ENCODE peak calls at places on chromosomes 3 and 15, in ten cellular contexts. E is GM23338, T is right atrium auricular region, C is psoas muscle, P is A549, Z is IMR-90, L is cardiac muscle cell, J is esophagus squamous epithelium, I is Panc1, M is H9. G is an unnamed sample.

GRCh38 chr3:184578218-184578617 is 16.6 kb downstream of the EPHB3 start:
- DNase-seq in E (no peak), T (no peak), C (no peak), P (no peak), Z (no peak), L (no peak), J (no peak), I (no peak), M (no peak), G (no peak)

GRCh38 chr15:74303741-74304309 is 63.6 kb downstream of the CYP11A1 start:
- DNase-seq in E (peak), T (no peak), C (no peak), P (no peak), Z (no peak), L (no peak), J (no peak), I (no peak), M (no peak), G (no peak)

GRCh38 chr3:136989781-136990524 is 32.2 kb downstream of the IL20RB start:
- DNase-seq in E (no peak), T (no peak), C (no peak), P (no peak), Z (no peak), L (no peak), J (no peak), I (no peak), M (no peak), G (no peak)

GRCh38 chr15:74519311-74519710 is 21.7 kb upstream of the ARID3B start:
- DNase-seq in E (no peak), T (no peak), C (no peak), P (no peak), Z (peak), L (peak), J (no peak), I (no peak), M (no peak), G (no peak)

GRCh38 chr3:14552041-14552648 is 12.0 kb upstream of the GRIP2 start:
- DNase-seq in E (no peak), T (no peak), C (no peak), P (no peak), Z (no peak), L (no peak), J (no peak), I (no peak), M (no peak), G (no peak)

GRCh38 chr3:64187065-64187959 is 38.0 kb downstream of the PRICKLE2 start:
- DNase-seq in E (no peak), T (peak), C (peak), P (peak), Z (peak), L (peak), J (no peak), I (peak), M (no peak), G (no peak)

GRCh38 chr15:88708256-88709054 is 69.6 kb downstream of the ISG20 start:
- DNase-seq in E (no peak), T (peak), C (peak), P (no peak), Z (no peak), L (peak), J (no peak), I (no peak), M (no peak), G (no peak)

GRCh38 chr3:190155752-190156151 is 35.1 kb upstream of the P3H2 start:
- DNase-seq in E (no peak), T (no peak), C (no peak), P (no peak), Z (no peak), L (no peak), J (no peak), I (no peak), M (no peak), G (no peak)

GRCh38 chr3:38031022-38031994 is 1.9 kb upstream of the PLCD1 start:
- DNase-seq in E (no peak), T (no peak), C (peak), P (peak), Z (no peak), L (peak), J (no peak), I (no peak), M (no peak), G (peak)

GRCh38 chr15:62783303-62783957 is 259.1 kb upstream of the TPM1 start:
- DNase-seq in E (no peak), T (no peak), C (no peak), P (peak), Z (peak), L (peak), J (no peak), I (no peak), M (no peak), G (no peak)

GRCh38 chr15:73746288-73746687 is 6.9 kb downstream of the INSYN1 start:
- DNase-seq in E (no peak), T (no peak), C (no peak), P (no peak), Z (no peak), L (no peak), J (no peak), I (no peak), M (no peak), G (no peak)

GRCh38 chr3:99637381-99638111 is 848 bp upstream of the COL8A1 start:
- DNase-seq in E (peak), T (peak), C (no peak), P (no peak), Z (peak), L (peak), J (no peak), I (peak), M (no peak), G (no peak)

GRCh38 chr15:63313866-63314265 is 36.5 kb downstream of the APH1B start:
- DNase-seq in E (no peak), T (no peak), C (no peak), P (no peak), Z (no peak), L (no peak), J (no peak), I (no peak), M (no peak), G (no peak)

GRCh38 chr15:42457445-42458442 is 33.2 kb downstream of the ZNF106 start:
- DNase-seq in E (peak), T (peak), C (peak), P (no peak), Z (peak), L (peak), J (no peak), I (no peak), M (peak), G (peak)

GRCh38 chr3:30677347-30677685 is 70.9 kb downstream of the TGFBR2 start:
- DNase-seq in E (no peak), T (no peak), C (no peak), P (no peak), Z (no peak), L (no peak), J (no peak), I (no peak), M (no peak), G (no peak)

GRCh38 chr3:30496496-30496966 is 109.9 kb upstream of the TGFBR2 start:
- DNase-seq in E (no peak), T (peak), C (peak), P (no peak), Z (peak), L (peak), J (no peak), I (no peak), M (no peak), G (no peak)

GRCh38 chr3:102092617-102093466 is 243.5 kb downstream of the NFKBIZ start:
- DNase-seq in E (no peak), T (no peak), C (no peak), P (no peak), Z (peak), L (peak), J (no peak), I (no peak), M (no peak), G (no peak)

GRCh38 chr3:171788546-171789351 is 21.5 kb downstream of the PLD1 start:
- DNase-seq in E (no peak), T (no peak), C (no peak), P (no peak), Z (peak), L (peak), J (no peak), I (no peak), M (no peak), G (no peak)

GRCh38 chr3:184237772-184238171 is 8.4 kb downstream of the VWA5B2 start:
- DNase-seq in E (no peak), T (no peak), C (no peak), P (no peak), Z (no peak), L (no peak), J (no peak), I (no peak), M (no peak), G (no peak)

GRCh38 chr3:107985496-107985895 is 105.3 kb downstream of the CD47 start:
- DNase-seq in E (no peak), T (no peak), C (no peak), P (no peak), Z (no peak), L (no peak), J (no peak), I (no peak), M (no peak), G (no peak)

GRCh38 chr3:126371096-126371705 is 14.0 kb upstream of the KLF15 start:
- DNase-seq in E (no peak), T (no peak), C (no peak), P (no peak), Z (no peak), L (no peak), J (no peak), I (no peak), M (no peak), G (no peak)

GRCh38 chr3:169998668-169999131 is 32.1 kb downstream of the SEC62 start:
- DNase-seq in E (no peak), T (no peak), C (no peak), P (peak), Z (peak), L (peak), J (no peak), I (no peak), M (no peak), G (no peak)

GRCh38 chr3:52983336-52983807 is 62.5 kb downstream of the SFMBT1 start:
- DNase-seq in E (no peak), T (no peak), C (no peak), P (no peak), Z (no peak), L (no peak), J (no peak), I (no peak), M (no peak), G (no peak)

GRCh38 chr3:24196526-24196925 is 251.4 kb downstream of the NR1D2 start:
- DNase-seq in E (no peak), T (no peak), C (no peak), P (no peak), Z (no peak), L (peak), J (no peak), I (no peak), M (no peak), G (no peak)
- H3K27ac ChIP-seq in E (no peak), T (no peak), C (peak), P (no peak), Z (no peak), L (no peak), J (no peak), I (no peak), M (no peak), G (no peak)

DNA sequence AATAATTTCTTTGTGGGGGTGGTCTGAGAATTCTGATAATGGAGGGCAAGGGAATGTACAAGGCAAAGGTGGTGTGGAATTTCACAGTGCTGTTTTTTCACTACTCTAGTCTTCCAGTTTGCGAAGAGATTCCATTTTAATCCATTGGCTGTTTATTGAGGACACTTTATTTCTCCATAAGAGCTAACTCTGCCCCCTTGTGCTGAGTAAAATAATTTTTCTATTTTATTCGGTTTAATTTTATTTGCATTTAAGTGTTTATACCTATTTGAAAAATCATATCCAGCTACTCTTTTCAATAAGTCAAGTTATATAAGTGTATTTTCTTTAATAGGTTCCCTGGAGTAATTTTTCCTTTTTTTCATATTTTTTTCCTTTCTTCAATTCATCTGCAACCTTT is 840.1 kb downstream of the TUSC7 start:
- DNase-seq in E (no peak), T (no peak), C (no peak), P (no peak), Z (no peak), L (no peak), J (no peak), I (no peak), M (no peak), G (no peak)
- TF ChIP-seq CTCF in E (peak), T (no peak), C (no peak), P (peak), Z (peak), L (no peak), J (no peak), I (no peak), M (peak), G (no peak)

DNA sequence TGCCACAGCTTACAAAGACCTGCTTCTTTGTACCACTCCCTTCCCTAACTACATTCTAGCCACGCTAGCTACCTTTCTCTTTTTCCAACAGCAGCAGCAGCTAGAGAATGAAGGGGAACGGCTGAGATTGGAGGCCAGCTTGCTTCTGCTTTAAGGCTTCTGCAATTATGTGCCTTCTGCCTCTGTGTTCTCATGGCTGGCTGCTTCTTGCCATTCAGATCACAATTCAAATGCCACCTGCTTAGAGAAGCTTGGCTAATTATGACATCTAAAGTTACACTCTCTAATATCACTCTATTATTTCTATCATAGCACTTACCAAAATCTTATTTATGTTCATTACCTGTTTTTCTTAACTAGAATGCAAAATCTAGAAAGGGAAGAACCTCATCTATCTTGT is 95.2 kb downstream of the RYK start:
- DNase-seq in E (no peak), T (no peak), C (no peak), P (no peak), Z (no peak), L (no peak), J (no peak), I (no peak), M (no peak), G (no peak)
- H3K27ac ChIP-seq in E (no peak), T (no peak), C (no peak), P (no peak), Z (no peak), L (no peak), J (no peak), I (no peak), M (no peak), G (no peak)

DNA sequence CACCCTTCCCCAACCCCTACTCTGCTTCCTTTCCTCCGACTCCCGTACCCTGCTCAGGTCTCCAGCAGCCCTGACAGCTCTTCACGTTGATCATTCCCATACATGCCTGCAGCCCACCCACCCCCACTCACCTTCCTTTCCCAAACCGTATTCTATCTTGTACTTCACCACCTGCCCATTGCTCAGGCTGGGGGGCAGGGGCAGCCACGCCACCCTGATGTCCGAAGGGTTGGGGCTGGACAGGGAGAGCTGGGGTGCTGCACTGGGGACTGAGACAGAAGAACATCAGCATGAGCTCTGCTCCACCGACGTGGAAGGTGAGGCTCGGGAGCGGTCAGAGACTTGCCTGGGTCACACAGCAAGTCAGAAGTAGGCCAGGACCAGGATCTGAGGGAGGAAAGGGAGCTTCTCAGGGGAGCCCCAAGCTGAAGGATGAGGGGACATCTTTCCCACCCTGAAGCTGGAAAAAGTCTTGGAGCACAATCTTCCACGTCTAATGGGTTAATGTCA is 16.5 kb upstream of the IGDCC3 start:
- DNase-seq in E (no peak), T (no peak), C (no peak), P (no peak), Z (no peak), L (no peak), J (no peak), I (no peak), M (no peak), G (no peak)
- TF ChIP-seq CTCF in E (no peak), T (no peak), C (no peak), P (no peak), Z (no peak), L (no peak), J (no peak), I (no peak), M (no peak), G (no peak)

GRCh38 chr3:82816086-82816485 is 1054.6 kb upstream of the GBE1 start:
- DNase-seq in E (no peak), T (no peak), C (no peak), P (no peak), Z (no peak), L (no peak), J (no peak), I (no peak), M (no peak), G (no peak)
- H3K27ac ChIP-seq in E (no peak), T (no peak), C (no peak), P (no peak), Z (no peak), L (no peak), J (no peak), I (no peak), M (no peak), G (no peak)

G was measured in thoracic aorta.